ENCODE peak calls at places on chromosomes 13 and 19, in seven cellular contexts. O, Y, U, Z, I, D and W are unnamed samples.
A peak's percentile ranks its signal among the peaks of the same experiment; 100 is the strongest.

GRCh38 chr19:3075605-3076431 is 13.5 kb upstream of the TLE5 start:
- DNase-seq in O (peak; percentile 74), Y (peak; percentile 76), U (no peak), Z (peak; percentile 21), I (no peak), D (no peak), W (peak; percentile 59)

GRCh38 chr13:109665211-109665610 is 121.2 kb downstream of the IRS2 start:
- DNase-seq in O (no peak), Y (no peak), U (no peak), Z (no peak), I (no peak), D (no peak), W (no peak)

GRCh38 chr13:28470286-28470685 is 24.6 kb downstream of the FLT1 start:
- DNase-seq in O (no peak), Y (no peak), U (no peak), Z (no peak), I (no peak), D (no peak), W (no peak)

GRCh38 chr19:53275480-53275879 is 8.0 kb upstream of the VN1R4 start:
- DNase-seq in O (no peak), Y (no peak), U (no peak), Z (no peak), I (no peak), D (no peak), W (no peak)

GRCh38 chr13:98254541-98254940 is 77.5 kb upstream of the RNF113B start:
- DNase-seq in O (no peak), Y (no peak), U (no peak), Z (no peak), I (no peak), D (no peak), W (no peak)

GRCh38 chr19:43957891-43958290 is 6.9 kb downstream of the ZNF221 start:
- DNase-seq in O (no peak), Y (no peak), U (no peak), Z (no peak), I (no peak), D (no peak), W (no peak)

GRCh38 chr13:112583592-112584277 is 4.2 kb downstream of the TUBGCP3 start:
- DNase-seq in O (no peak), Y (no peak), U (no peak), Z (peak; percentile 100), I (no peak), D (no peak), W (no peak)

GRCh38 chr19:5288347-5288739 is 52.3 kb downstream of the PTPRS start:
- DNase-seq in O (peak; percentile 49), Y (no peak), U (no peak), Z (no peak), I (no peak), D (no peak), W (no peak)

DNA sequence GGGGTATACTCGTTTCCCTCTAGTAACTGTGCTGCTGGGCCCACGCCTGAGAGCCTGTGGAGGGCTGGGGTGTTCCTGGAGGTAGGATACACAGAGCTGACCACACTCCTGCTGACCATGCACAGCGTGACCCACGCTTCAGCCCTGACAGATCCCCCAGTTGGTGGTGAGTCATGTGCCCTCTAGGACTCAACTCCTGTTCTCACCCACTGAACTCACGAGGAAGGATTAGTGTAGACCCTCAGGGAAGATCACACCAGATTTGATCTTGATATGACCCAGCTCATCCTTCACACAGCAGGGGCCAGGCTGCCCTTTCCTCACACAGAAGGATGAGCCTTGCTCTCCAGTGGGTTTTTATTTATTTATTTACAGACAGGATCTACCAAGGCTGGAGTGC is 13.3 kb upstream of the ACP7 start:
- DNase-seq in O (no peak), Y (no peak), U (no peak), Z (no peak), I (no peak), D (no peak), W (no peak)
- TF ChIP-seq POLR2AphosphoS5 in O (no peak), Y (no peak), U (no peak), Z (no peak), I (no peak), D (no peak), W (no peak)

GRCh38 chr13:44271031-44271433 is 102.6 kb upstream of the SERP2 start:
- DNase-seq in O (no peak), Y (no peak), U (no peak), Z (no peak), I (peak; percentile 84), D (peak; percentile 39), W (peak; percentile 48)
- TF ChIP-seq POLR2AphosphoS5 in O (peak; percentile 93), Y (no peak), U (no peak), Z (no peak), I (peak; percentile 88), D (no peak), W (peak; percentile 91)

GRCh38 chr19:39824143-39825092 is 9.5 kb downstream of the DYRK1B start:
- DNase-seq in O (peak; percentile 92), Y (peak; percentile 89), U (no peak), Z (peak; percentile 69), I (peak; percentile 96), D (peak; percentile 90), W (peak; percentile 89)
- TF ChIP-seq POLR2AphosphoS5 in O (peak; percentile 23), Y (peak; percentile 36), U (no peak), Z (peak; percentile 42), I (peak; percentile 80), D (peak; percentile 31), W (peak; percentile 13)

DNA sequence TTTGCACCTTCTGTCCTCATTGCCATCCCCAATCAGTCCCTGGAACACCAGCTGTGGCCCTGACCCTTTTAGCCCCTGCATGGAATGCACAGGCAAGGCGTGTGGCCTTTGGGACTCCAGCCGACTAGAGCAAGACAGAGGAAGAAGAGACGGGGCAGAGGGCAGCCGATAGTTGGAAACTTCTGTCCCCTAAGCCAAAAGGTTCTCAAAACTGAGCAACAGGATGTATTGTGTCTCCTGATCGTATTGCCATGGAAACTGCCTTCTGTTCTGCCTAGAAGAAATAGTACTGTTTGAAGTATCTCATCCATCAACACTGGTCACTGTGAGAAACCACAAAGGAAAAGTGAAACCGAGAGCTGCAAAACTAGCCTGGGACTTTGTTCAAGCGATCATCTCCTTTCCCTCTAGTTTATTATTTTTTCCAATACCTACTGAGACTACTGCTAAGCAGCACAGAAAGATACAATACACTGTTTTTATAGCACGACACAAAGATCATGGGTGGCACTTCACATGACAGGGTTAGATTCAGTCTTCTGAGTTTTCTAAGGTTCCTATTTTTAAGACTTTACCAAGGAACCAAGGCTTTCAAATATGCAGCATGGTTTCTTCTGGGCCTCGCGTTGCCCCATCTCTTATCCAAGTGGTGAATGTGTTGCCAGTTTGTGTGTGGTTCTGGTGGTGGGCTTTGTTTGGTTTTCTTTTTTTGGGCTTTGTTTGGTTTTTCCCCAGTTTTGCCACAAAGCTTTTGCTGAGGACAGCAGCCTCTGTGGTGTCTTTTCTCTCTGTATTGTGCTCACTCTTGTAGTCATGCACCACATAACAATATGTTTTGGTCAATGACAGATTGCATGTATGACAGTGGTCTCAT is 49.3 kb upstream of the GPR183 start:
- DNase-seq in O (no peak), Y (peak; percentile 29), U (no peak), Z (peak; percentile 45), I (no peak), D (no peak), W (no peak)
- TF ChIP-seq POLR2AphosphoS5 in O (no peak), Y (peak; percentile 34), U (no peak), Z (no peak), I (no peak), D (peak; percentile 34), W (peak; percentile 9)

GRCh38 chr19:50379602-50380001 is 3.3 kb downstream of the NR1H2 start:
- DNase-seq in O (no peak), Y (no peak), U (no peak), Z (no peak), I (no peak), D (no peak), W (peak; percentile 54)
- TF ChIP-seq POLR2AphosphoS5 in O (no peak), Y (no peak), U (no peak), Z (no peak), I (no peak), D (no peak), W (no peak)

DNA sequence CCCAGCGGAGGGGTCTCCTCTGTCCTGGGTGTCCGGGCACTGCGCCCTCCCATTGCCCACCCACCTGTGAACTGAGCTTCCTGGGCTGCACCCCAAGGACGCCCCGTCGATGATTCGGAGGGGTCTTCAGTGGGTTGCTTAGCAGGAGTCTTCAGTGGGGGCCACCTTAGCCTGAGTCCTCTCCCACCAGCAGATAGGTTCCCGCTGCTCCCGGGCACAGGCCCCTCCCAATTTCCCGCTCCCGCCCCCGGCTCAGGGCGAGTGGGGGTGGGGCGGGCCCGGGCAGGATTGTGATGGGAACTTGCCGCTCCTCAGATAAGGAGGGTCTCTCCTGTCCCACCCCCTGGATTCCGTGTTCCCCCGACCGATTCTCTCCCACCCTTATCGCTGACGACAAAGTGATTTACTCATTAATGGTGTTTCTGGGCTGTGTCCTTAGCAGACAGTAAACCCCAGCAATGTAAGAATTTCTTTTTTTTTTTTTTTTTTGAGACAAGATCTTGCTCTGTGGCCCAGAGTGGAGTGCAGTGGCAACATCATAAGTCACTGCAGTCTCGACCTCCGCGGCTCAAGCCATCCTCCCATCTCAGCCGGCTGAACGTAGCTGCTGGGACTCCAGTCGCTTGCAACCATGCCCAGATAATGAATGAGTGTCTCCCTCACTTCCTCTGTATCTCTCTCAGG is 655 bp upstream of the S1PR5 start:
- DNase-seq in O (no peak), Y (no peak), U (no peak), Z (no peak), I (no peak), D (peak; percentile 27), W (peak; percentile 73)
- TF ChIP-seq POLR2AphosphoS5 in O (no peak), Y (no peak), U (peak; percentile 11), Z (no peak), I (no peak), D (no peak), W (no peak)

GRCh38 chr19:49680473-49681351 is 3.6 kb downstream of the PRMT1 start:
- DNase-seq in O (peak; percentile 93), Y (peak; percentile 94), U (peak; percentile 56), Z (peak; percentile 89), I (peak; percentile 94), D (peak; percentile 82), W (peak; percentile 90)

GRCh38 chr19:49683814-49684250 is 5.6 kb upstream of the ADM5 start:
- DNase-seq in O (no peak), Y (no peak), U (no peak), Z (no peak), I (no peak), D (no peak), W (peak; percentile 53)

GRCh38 chr19:49679832-49680472 is 2.9 kb downstream of the PRMT1 start:
- DNase-seq in O (no peak), Y (no peak), U (no peak), Z (no peak), I (no peak), D (no peak), W (no peak)

GRCh38 chr19:49682274-49682673 is 5.2 kb downstream of the PRMT1 start:
- DNase-seq in O (no peak), Y (no peak), U (no peak), Z (no peak), I (no peak), D (no peak), W (no peak)

DNA sequence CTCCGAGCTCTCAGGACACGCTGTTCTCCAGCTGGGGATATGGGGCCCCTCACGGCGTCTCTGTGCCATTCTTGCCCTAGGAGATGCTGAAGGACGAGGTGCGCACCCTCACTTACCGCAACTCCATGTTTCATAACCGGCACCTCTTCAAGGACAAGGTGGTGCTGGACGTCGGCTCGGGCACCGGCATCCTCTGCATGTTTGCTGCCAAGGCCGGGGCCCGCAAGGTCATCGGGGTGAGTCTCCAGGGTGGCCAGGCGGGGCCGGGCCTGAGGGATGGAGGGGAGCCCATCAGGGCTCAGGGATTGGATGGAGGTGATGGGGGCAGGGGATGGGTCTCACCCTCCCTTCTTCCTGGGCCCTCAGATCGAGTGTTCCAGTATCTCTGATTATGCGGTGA is 4.8 kb downstream of the PRMT1 start:
- DNase-seq in O (no peak), Y (no peak), U (no peak), Z (no peak), I (no peak), D (no peak), W (no peak)
- TF ChIP-seq POLR2AphosphoS5 in O (no peak), Y (no peak), U (no peak), Z (no peak), I (no peak), D (no peak), W (no peak)

GRCh38 chr19:7982651-7983099 is 22.8 kb downstream of the ELAVL1 start:
- DNase-seq in O (no peak), Y (no peak), U (no peak), Z (no peak), I (no peak), D (no peak), W (no peak)
- TF ChIP-seq POLR2AphosphoS5 in O (no peak), Y (no peak), U (no peak), Z (no peak), I (no peak), D (no peak), W (no peak)